ENCODE peak calls at places on chromosomes 16 and 17, in four cellular contexts. I is HFF-Myc, U is cardiac fibroblast, A is AG10803. S is an unnamed sample.
A peak's percentile ranks its signal among the peaks of the same experiment; 100 is the strongest.

GRCh38 chr16:84059946-84060901 is 17.6 kb upstream of the SLC38A8 start:
- DNase-seq in A (no peak), U (no peak), I (no peak), S (no peak)

GRCh38 chr16:57061084-57061905 is 31.1 kb upstream of the CPNE2 start:
- DNase-seq in A (peak; percentile 81), I (peak; percentile 49), U (peak; percentile 84), S (no peak)

GRCh38 chr16:53761967-53762726 is 58.2 kb downstream of the FTO start:
- DNase-seq in A (no peak), I (no peak), U (peak; percentile 24), S (no peak)

GRCh38 chr16:63289834-63290460 is 1253.7 kb upstream of the CDH8 start:
- DNase-seq in I (no peak), A (peak; percentile 0), U (peak; percentile 24), S (no peak)

GRCh38 chr16:25184771-25185170 is 32.0 kb upstream of the AQP8 start:
- DNase-seq in I (no peak), A (no peak), U (no peak), S (no peak)

GRCh38 chr17:56121661-56122060 is 31.6 kb upstream of the ANKFN1 start:
- DNase-seq in U (no peak), I (no peak), A (no peak), S (no peak)

GRCh38 chr17:59424331-59424730 is 92.9 kb downstream of the YPEL2 start:
- DNase-seq in A (no peak), U (no peak), I (no peak), S (no peak)

GRCh38 chr17:78923660-78924453 is 1.3 kb downstream of the TIMP2 start:
- DNase-seq in A (no peak), I (no peak), U (no peak), S (no peak)

GRCh38 chr16:21097151-21097550 is 53.5 kb downstream of the DNAH3 start:
- DNase-seq in U (no peak), I (no peak), A (peak; percentile 70), S (no peak)

GRCh38 chr16:17471745-17472075 is 950 bp upstream of the XYLT1 start:
- DNase-seq in U (no peak), A (no peak), I (peak; percentile 47), S (no peak)

GRCh38 chr17:56913000-56913866 is 616 bp downstream of the TRIM25 start:
- DNase-seq in A (no peak), U (no peak), I (no peak), S (no peak)

GRCh38 chr16:87575027-87575804 is 27.1 kb upstream of the JPH3 start:
- DNase-seq in I (no peak), A (no peak), U (peak; percentile 46), S (no peak)

GRCh38 chr16:68417711-68418301 is 30.5 kb downstream of the SMPD3 start:
- DNase-seq in I (no peak), U (no peak), A (no peak), S (no peak)

GRCh38 chr17:73199751-73200317 is 7.0 kb downstream of the COG1 start:
- DNase-seq in U (no peak), I (no peak), A (no peak), S (no peak)

DNA sequence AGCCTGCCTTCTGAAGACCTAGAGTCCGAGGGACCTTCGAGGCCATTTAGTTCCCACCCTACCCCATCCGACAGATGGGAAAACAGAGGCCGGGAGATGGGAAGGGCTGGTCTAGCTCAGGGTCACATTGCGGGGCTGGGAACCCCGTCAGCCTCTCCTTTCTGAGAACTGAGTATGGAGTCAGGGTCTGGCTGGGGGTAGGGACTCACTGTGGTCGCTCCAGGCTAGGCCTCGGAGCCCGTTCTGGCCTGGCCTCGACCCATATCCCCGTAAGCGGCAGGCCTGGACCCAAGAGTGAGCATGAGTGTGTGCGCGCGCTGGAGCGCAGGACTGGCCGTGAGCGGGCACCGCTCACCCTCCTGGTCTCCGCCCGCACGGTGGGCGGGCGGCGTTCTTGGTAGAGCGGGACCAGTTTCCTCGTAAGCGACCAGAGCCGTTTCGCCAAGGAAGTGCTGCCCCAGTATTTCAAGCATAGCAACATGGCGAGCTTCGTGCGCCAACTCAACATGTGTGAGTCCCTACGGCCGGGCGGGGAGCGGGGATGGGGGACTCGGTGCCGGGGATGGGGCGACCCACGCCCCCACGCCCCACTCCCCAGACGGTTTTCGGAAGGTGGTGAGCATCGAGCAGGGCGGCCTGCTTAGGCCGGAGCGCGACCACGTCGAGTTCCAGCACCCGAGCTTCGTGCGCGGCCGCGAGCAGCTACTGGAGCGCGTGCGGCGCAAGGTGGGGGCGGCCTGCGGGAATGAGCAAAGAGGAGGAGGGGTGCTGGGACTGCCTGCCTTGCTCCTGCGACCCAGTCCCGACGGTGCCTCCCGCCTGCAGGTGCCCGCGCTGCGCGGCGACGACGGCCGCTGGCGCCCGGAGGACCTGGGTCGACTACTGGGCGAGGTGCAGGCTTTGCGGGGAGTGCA is 833 bp downstream of the HSF4 start:
- DNase-seq in U (no peak), I (no peak), A (no peak), S (no peak)
- TF ChIP-seq CTCF in U (no peak), I (no peak), A (no peak), S (no peak)

GRCh38 chr16:85718682-85719081 is 29.9 kb upstream of the GINS2 start:
- DNase-seq in U (no peak), A (no peak), I (no peak), S (no peak)
- TF ChIP-seq CTCF in U (peak; percentile 72), A (peak; percentile 51), I (peak; percentile 75), S (no peak)

DNA sequence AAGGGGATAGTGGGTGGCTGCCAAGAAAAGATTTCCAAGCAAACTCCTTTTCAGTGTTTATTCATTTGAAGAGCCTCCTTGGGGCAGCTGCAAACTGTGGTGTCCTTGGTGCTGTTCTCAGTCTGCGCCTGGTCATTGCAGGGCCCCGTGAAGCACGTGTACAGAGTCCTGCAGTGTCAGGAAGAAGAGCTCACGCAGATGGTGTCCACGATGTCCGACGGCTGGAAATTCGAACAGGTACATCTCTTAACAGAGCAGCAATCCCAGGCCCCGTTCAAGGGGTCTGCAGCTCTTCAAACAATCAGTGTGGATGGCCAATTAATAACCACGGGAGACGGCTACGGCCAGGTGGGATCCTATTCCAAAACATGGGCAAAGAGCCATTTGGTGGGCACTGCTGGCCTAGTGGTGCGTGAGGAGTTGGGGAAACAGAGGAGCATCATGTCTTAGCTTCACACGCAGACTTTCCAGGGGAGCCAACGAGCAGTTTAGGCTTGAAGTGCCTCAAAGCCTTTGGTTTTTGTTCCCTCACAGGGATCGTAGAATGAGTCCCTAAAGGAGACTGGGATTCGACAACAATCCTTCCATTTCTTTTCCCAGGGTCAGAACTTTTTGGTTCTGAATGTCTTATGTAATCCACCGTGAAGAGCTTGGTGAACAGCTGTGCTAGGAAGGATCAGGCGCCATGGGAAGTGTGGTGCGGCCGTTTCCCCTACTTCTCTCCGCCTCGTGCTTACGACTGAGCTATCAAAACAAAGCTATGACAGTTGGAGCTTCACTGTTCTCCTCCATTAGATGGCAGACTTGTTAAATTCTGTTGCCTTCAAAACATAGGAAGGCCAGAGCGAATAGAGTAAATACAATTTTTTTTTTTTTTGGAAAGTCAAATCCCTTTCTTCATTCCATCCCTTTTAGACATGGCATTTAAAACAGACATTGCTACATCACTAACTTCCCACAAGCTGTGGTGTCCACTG is 12.6 kb downstream of the KCTD2 start:
- DNase-seq in U (peak; percentile 82), I (no peak), A (peak; percentile 87), S (no peak)
- TF ChIP-seq CTCF in U (peak; percentile 51), I (peak; percentile 33), A (peak; percentile 76), S (no peak)

DNA sequence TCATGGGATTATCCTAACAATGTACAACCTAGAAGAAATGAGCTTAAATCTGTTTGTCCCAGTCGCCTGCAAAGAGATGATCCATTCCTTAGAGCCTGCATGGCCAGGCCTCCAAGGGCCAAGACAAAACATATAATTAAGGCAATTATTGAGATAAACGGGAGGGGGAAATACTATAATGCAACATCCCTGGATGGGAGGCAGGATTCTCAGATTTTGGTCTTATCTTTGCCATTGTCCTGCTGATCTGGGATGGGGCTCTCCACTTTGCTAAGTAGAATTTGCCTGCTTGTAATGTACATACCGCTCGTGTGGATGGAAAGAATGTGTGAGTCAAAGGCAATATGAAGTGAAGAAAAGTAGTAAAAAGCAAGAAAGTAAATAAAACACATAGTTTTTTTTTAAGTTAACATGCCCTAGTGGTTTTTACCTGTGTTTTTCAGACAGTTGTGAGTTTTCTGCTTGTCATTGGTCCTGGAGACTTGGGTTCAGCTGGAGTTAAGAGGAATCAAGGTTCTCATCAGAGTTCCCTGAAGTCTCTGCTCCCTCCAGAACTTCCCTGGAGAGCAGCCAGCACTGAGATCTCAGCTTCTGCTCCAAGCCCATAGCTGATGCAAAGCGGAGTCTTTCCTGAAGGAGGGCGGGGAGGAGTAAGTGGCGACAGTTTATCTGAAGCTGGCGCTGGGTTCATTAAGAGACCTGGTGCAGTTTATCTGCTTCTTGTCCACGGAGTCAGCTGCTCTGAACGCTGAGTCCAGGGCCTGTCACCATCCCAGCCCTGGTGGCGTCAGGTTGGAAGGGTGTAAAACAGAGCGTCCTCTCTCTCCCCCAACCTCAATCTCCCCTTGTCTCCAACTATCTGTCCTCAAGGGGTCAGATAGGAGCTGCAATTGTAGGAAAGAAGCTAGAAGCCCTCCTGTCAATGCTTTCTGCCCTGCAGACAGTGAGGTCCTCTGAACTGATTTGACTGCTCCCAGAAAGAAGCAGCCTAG is 30.1 kb downstream of the HOXB1 start:
- DNase-seq in I (no peak), U (peak; percentile 56), A (no peak), S (no peak)
- TF ChIP-seq CTCF in I (no peak), U (no peak), A (peak; percentile 20), S (no peak)

DNA sequence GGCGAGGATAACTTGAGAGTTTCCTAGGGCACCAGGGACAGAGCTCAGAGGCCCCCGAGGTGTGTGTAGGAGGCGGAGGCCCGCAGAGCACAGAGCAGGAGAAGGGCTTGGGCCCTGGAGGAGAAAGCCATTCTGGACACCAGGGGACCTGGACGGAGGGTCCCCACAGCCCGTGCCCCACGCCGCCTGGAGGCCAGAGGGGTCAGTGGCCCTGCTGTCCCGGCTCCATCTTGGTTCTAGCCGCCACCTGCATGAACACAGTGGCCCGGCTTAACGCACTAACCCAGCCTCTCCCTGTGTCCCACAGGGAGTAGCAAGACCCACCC is 21.1 kb downstream of the TRARG1 start:
- DNase-seq in A (no peak), U (no peak), I (no peak), S (no peak)
- TF ChIP-seq CTCF in A (no peak), U (no peak), I (no peak), S (no peak)

DNA sequence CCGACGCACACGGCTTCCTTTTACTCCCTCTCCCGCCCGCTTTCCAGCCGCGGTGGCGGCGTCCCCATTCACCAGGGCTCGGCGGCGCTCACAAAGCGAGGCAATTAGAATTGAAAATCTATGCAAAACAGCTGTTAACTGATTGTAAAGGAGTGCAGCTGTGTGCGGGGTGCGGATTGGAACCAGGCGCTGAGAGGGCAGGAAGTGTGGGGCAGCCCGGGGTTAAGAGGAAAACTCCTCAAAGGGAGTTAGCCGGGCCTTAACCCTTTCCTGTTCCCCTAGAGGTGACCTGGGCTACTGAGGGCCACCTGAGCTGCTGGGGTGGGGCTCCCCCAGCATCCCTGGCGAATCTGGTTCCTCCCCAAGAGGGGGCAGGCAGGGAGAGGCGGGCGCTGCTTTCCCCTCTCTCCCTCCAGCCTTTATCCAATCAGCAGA is 5.8 kb upstream of the GSE1 start:
- DNase-seq in I (no peak), U (no peak), A (no peak), S (no peak)
- TF ChIP-seq CTCF in I (no peak), U (no peak), A (peak; percentile 3), S (no peak)

S was measured in omental fat pad.